ENCODE peak calls at places on chromosome 3, in seven cellular contexts. A, B, G, X, V, F and W are unnamed samples. For H3K4me1, the result is how much of the 10 kb centered on the place peaks cover.

GRCh38 chr3:64061628-64062027 is 38.3 kb upstream of the PSMD6 start:
- DNase-seq in G (no peak), X (no peak), A (no peak), B (no peak), F (no peak), V (no peak), W (no peak)

GRCh38 chr3:182133752-182134151 is 422.0 kb downstream of the SOX2 start:
- DNase-seq in F (no peak), V (no peak), G (no peak), X (no peak), A (no peak), B (no peak), W (no peak)

GRCh38 chr3:29823233-29823632 is 542.4 kb downstream of the RBMS3 start:
- DNase-seq in X (no peak), G (no peak), V (no peak), B (no peak), A (no peak), F (no peak), W (no peak)

GRCh38 chr3:43923101-43923979 is 232.6 kb downstream of the ABHD5 start:
- DNase-seq in B (no peak), X (no peak), G (no peak), V (no peak), A (no peak), F (no peak), W (no peak)

GRCh38 chr3:25744477-25744876 is 38.8 kb downstream of the NGLY1 start:
- DNase-seq in A (no peak), B (no peak), F (no peak), V (no peak), G (no peak), X (no peak), W (no peak)

GRCh38 chr3:115638991-115639390 is 15.7 kb downstream of the GAP43 start:
- DNase-seq in X (no peak), B (no peak), V (no peak), G (no peak), A (no peak), F (no peak), W (no peak)

GRCh38 chr3:23600178-23600577 is 205.6 kb upstream of the UBE2E1 start:
- DNase-seq in G (no peak), V (no peak), F (no peak), B (peak), X (no peak), A (no peak), W (no peak)

GRCh38 chr3:74465652-74466415 is 148.6 kb downstream of the CNTN3 start:
- DNase-seq in A (no peak), B (no peak), X (no peak), V (no peak), F (no peak), G (no peak), W (peak)

GRCh38 chr3:39362812-39363211 is 20.4 kb upstream of the SLC25A38 start:
- DNase-seq in F (no peak), A (no peak), G (no peak), V (no peak), B (no peak), X (no peak), W (no peak)

GRCh38 chr3:129305592-129306091 is 27.0 kb downstream of the HMCES start:
- DNase-seq in F (peak), V (no peak), G (no peak), A (peak), X (peak), B (no peak), W (peak)

GRCh38 chr3:141294848-141295247 is 63.2 kb downstream of the PXYLP1 start:
- DNase-seq in V (no peak), A (no peak), B (no peak), G (no peak), X (no peak), F (no peak), W (no peak)

GRCh38 chr3:195020185-195020584 is 250.8 kb downstream of the XXYLT1 start:
- DNase-seq in G (no peak), X (no peak), B (no peak), F (no peak), A (no peak), V (no peak), W (no peak)

GRCh38 chr3:71728632-71729342 is 3.6 kb upstream of the EIF4E3 start:
- DNase-seq in B (no peak), V (no peak), A (no peak), X (no peak), G (no peak), F (no peak), W (no peak)

GRCh38 chr3:97131476-97131875 is 317.1 kb downstream of the EPHA6 start:
- DNase-seq in F (no peak), X (no peak), G (no peak), B (no peak), V (no peak), A (no peak), W (no peak)

GRCh38 chr3:16658004-16658932 is 53.0 kb upstream of the DAZL start:
- DNase-seq in G (no peak), B (no peak), A (no peak), X (no peak), F (no peak), V (no peak), W (no peak)

GRCh38 chr3:16885588-16885903 is 791 bp downstream of the PLCL2 start:
- DNase-seq in V (peak), F (no peak), G (no peak), A (no peak), B (no peak), X (no peak), W (no peak)

GRCh38 chr3:39263576-39263975 is 16.3 kb downstream of the CX3CR1 start:
- DNase-seq in F (no peak), A (no peak), X (no peak), G (no peak), V (no peak), B (no peak), W (no peak)

GRCh38 chr3:156158656-156159295 is 38.4 kb downstream of the KCNAB1 start:
- DNase-seq in B (no peak), X (no peak), F (no peak), A (no peak), G (no peak), V (no peak), W (no peak)

GRCh38 chr3:106929081-106929480 is 448.2 kb upstream of the CCDC54 start:
- DNase-seq in F (no peak), V (no peak), B (no peak), G (no peak), X (no peak), A (no peak), W (no peak)

GRCh38 chr3:186277268-186277909 is 84.6 kb downstream of the DGKG start:
- DNase-seq in X (no peak), B (no peak), A (peak), V (peak), F (no peak), G (no peak), W (no peak)

GRCh38 chr3:42683875-42684593 is 1.3 kb upstream of the KLHL40 start:
- DNase-seq in V (peak), G (no peak), X (peak), F (peak), B (peak), A (peak), W (peak)

GRCh38 chr3:160400631-160401150 is 1.2 kb downstream of the SMC4 start:
- DNase-seq in V (peak), A (peak), F (no peak), X (peak), B (no peak), G (peak), W (peak)

GRCh38 chr3:184525337-184526157 is 36.0 kb upstream of the EPHB3 start:
- DNase-seq in V (no peak), G (no peak), B (no peak), A (no peak), X (no peak), F (no peak), W (no peak)

GRCh38 chr3:13483988-13484695 is 4.0 kb downstream of the HDAC11 start:
- DNase-seq in F (no peak), V (peak), A (no peak), B (no peak), G (no peak), X (peak), W (peak)

GRCh38 chr3:54882114-54882833 is 45.6 kb downstream of the LRTM1 start:
- DNase-seq in A (no peak), X (no peak), B (no peak), F (no peak), V (no peak), G (no peak), W (no peak)

GRCh38 chr3:184332370-184333090 is 4.9 kb upstream of the FAM131A start:
- DNase-seq in B (peak), F (no peak), A (no peak), V (no peak), X (no peak), G (no peak), W (no peak)

GRCh38 chr3:141365206-141365605 is 3.1 kb upstream of the ZBTB38 start:
- DNase-seq in V (peak), X (no peak), G (no peak), B (no peak), F (no peak), A (no peak), W (no peak)

GRCh38 chr3:61924065-61924740 is 362.8 kb downstream of the PTPRG start:
- DNase-seq in V (no peak), F (no peak), B (no peak), X (no peak), G (no peak), A (peak), W (peak)

GRCh38 chr3:71436337-71436736 is 147.2 kb downstream of the FOXP1 start:
- DNase-seq in F (no peak), X (no peak), B (no peak), A (no peak), G (no peak), V (no peak), W (no peak)

GRCh38 chr3:179533274-179533673 is 29.5 kb upstream of the ACTL6A start:
- DNase-seq in A (no peak), X (no peak), B (no peak), G (no peak), F (no peak), V (no peak), W (no peak)

GRCh38 chr3:44509985-44510360 is 32.5 kb upstream of the ZNF445 start:
- DNase-seq in V (peak), X (no peak), F (no peak), A (no peak), B (no peak), G (no peak), W (no peak)

GRCh38 chr3:12181806-12182205 is 23.1 kb upstream of the TIMP4 start:
- DNase-seq in G (no peak), A (no peak), V (no peak), X (no peak), F (no peak), B (no peak), W (no peak)

GRCh38 chr3:155417119-155417517 is 123.6 kb upstream of the STRIT1 start:
- DNase-seq in F (no peak), V (no peak), A (no peak), B (no peak), X (no peak), G (no peak), W (no peak)

GRCh38 chr3:15271785-15272381 is 60.5 kb downstream of the SH3BP5 start:
- DNase-seq in G (peak), A (peak), V (no peak), F (no peak), B (peak), X (peak), W (peak)

GRCh38 chr3:39752751-39753150 is 56.7 kb upstream of the MYRIP start:
- DNase-seq in V (no peak), G (no peak), A (no peak), F (no peak), X (no peak), B (no peak), W (no peak)

GRCh38 chr3:99777708-99778107 is 40.0 kb upstream of the CMSS1 start:
- DNase-seq in B (no peak), G (no peak), X (no peak), F (no peak), V (no peak), A (no peak), W (no peak)

GRCh38 chr3:99777210-99777549 is 40.5 kb upstream of the CMSS1 start:
- DNase-seq in F (no peak), X (no peak), A (no peak), V (no peak), B (no peak), G (no peak), W (no peak)

GRCh38 chr3:99781761-99782160 is 35.9 kb upstream of the CMSS1 start:
- DNase-seq in F (no peak), B (no peak), A (no peak), G (no peak), X (no peak), V (no peak), W (no peak)

GRCh38 chr3:99780749-99781148 is 36.9 kb upstream of the CMSS1 start:
- DNase-seq in B (no peak), F (no peak), A (no peak), X (no peak), G (no peak), V (no peak), W (no peak)

DNA sequence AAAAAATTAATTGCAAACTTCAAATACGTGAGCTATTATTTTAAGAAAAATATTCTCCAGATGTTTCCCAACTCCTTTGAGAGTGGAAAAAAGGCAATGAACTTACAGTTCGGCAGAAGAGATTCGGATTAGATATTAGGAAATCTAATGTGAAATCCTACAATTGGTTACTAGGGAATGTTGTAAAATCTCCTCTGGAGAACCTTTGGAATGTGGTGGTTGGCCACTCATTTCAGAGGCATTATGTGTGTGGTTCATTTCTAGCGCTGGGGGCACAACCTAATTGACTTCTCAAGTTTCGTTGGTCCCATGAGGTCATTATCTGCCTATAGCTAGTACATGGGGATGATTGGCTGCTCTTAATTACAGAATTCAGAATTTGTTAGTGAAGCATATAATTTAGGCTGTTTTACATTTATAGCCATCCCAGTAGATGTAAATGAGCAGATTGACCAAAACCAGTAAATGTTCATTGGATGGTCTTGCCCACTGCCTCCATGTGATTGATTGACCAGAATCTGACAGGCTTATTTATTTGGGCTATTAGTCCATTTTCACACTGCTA is 34.6 kb upstream of the CMSS1 start:
- DNase-seq in X (no peak), F (no peak), G (no peak), A (no peak), B (peak), V (no peak), W (no peak)
- H3K4me3 ChIP-seq in X (no peak), F (no peak), G (no peak), A (no peak), B (no peak), V (no peak), W (no peak)

DNA sequence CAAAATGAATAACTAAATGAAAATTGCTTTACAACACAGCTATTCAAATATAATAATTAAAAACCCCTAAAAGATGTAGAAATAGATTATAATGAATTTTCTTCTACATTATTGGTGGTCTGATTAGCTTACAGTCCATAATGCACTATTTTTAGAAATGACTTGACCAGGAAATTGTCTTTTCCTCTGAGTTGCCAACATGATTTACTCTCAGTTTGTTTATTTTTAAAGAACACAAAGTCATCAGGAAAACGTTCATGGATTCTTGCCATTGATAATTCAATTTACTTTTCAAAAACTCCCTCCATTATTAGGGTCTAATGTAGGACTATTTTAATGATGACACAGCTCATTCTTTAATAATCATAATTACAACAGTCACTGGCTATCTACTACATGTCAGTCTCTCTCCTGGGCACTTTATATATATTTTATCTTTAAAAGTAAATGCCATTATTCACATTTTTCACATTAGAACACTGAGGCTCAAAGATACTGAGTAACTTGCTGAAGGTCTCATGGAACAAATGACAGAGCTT is 1.1 kb downstream of the TM4SF18 start:
- DNase-seq in G (no peak), X (no peak), V (no peak), A (no peak), F (no peak), B (no peak), W (no peak)
- H3K27ac ChIP-seq in G (no peak), X (peak), V (no peak), A (no peak), F (no peak), B (peak), W (no peak)

GRCh38 chr3:147410126-147410517 is 957 bp downstream of the ZIC1 start:
- DNase-seq in G (no peak), V (no peak), F (no peak), A (no peak), X (no peak), B (no peak), W (no peak)

GRCh38 chr3:147411235-147411607 is 2.1 kb downstream of the ZIC1 start:
- DNase-seq in A (no peak), G (no peak), V (no peak), B (no peak), X (no peak), F (no peak), W (no peak)

GRCh38 chr3:147409143-147410121 is at the start of gene ZIC1:
- DNase-seq in A (no peak), V (no peak), X (no peak), G (no peak), F (no peak), B (peak), W (no peak)

GRCh38 chr3:147411777-147412176 is 2.6 kb downstream of the ZIC1 start:
- DNase-seq in F (no peak), G (no peak), A (no peak), V (no peak), B (no peak), X (no peak), W (no peak)

GRCh38 chr3:147410518-147411234 is 1.5 kb downstream of the ZIC1 start:
- DNase-seq in V (no peak), B (peak), F (no peak), X (no peak), A (no peak), G (no peak), W (no peak)
- H3K4me1 ChIP-seq in V (under half), B (under half), F (under half), X (under half), A (under half), G (under half), W (under half)

DNA sequence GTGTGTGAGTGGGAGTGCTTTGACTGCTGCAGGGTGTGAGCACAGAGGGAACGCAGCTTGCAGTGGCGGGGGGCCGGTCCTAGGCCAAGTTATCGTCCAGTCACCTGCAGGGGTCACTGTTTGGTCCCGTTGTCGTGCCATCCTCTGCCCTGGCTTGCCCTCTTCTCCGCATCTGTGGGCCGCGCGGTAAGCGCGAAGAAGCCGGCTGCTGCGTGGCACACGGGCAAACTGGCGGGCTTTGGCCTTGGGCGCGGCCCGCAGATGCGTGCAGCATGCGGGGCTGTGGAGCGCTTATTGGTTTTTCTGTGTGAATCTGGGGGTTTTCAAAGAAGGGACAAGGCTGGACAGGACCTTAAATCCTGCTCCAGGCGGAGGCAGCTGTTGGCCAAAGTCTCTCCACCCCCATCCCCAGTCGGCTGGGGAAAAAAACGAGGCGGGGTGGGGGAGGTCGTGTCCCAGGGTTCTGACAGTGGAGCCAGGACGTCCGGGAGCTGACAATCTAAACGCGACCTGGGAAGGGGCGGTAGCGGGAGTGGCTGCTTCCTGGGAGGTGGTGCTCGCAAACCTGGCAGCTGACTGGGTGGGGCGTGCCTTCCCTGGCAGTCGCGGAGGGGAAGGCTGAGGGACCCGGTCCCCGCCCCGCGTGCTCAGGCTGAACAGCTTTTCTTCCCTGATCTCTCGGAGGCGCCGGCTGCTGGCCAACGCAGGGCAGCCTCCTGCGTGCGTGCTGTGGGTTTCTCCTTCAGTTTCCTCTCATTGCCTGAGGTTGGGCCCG is 39.7 kb upstream of the VEPH1 start:
- DNase-seq in G (no peak), F (no peak), A (peak), X (peak), B (no peak), V (peak), W (peak)
- H3K4me3 ChIP-seq in G (no peak), F (peak), A (no peak), X (peak), B (no peak), V (no peak), W (peak)

DNA sequence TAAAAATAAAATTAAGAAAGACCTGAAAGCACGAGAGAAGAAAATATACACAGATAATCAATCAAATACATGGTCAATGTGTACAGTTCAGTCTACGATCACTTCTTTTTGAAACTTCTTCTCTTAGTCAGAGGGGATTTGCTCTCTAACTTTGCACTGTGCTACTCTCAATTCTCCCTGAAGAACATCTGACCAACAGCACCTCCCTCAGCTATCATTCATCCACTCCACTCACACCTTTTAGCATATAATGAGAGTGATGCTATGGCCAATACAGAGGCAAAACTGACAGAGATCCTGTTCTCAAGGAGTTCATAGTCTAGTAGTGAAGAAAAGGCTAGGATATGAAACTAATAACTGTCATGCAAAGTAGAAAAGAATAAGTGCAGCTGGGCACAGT is 45.9 kb downstream of the P3H2 start:
- DNase-seq in F (no peak), A (no peak), X (no peak), V (no peak), G (no peak), B (no peak), W (no peak)
- H3K27ac ChIP-seq in F (no peak), A (no peak), X (no peak), V (no peak), G (no peak), B (no peak), W (no peak)